ENCODE peak calls at places on chromosomes 16 and 17, in four cellular contexts. C is HepG2, F is SK-N-SH, S is K562. L is an unnamed sample.

GRCh38 chr17:82193520-82194236 is 19.0 kb downstream of the CCDC57 start:
- DNase-seq in C (no peak), F (peak; percentile 8), S (no peak), L (no peak)

GRCh38 chr17:5000237-5000639 is 2.5 kb downstream of the KIF1C start:
- DNase-seq in C (no peak), F (no peak), S (no peak), L (peak; percentile 22)

GRCh38 chr16:90077757-90078593 is 844 bp upstream of the PRDM7 start:
- DNase-seq in C (no peak), F (peak; percentile 14), S (peak; percentile 14), L (no peak)

GRCh38 chr16:87541004-87541881 is 48.4 kb upstream of the ZCCHC14 start:
- DNase-seq in C (no peak), F (peak; percentile 51), S (no peak), L (no peak)

GRCh38 chr16:89009343-89010209 is 32.6 kb upstream of the CBFA2T3 start:
- DNase-seq in C (no peak), F (no peak), S (peak; percentile 71), L (peak; percentile 63)

GRCh38 chr17:67575325-67575724 is 142.4 kb upstream of the NOL11 start:
- DNase-seq in C (peak; percentile 38), F (no peak), S (no peak), L (no peak)

GRCh38 chr16:69435977-69436729 is 11.7 kb downstream of the CYB5B start:
- DNase-seq in C (peak; percentile 69), F (no peak), S (no peak), L (no peak)

GRCh38 chr16:1968146-1968953 is 1.7 kb downstream of the RNF151 start:
- DNase-seq in C (no peak), F (no peak), S (no peak), L (no peak)

GRCh38 chr17:20120835-20121234 is 111.7 kb downstream of the SPECC1 start:
- DNase-seq in C (no peak), F (no peak), S (no peak), L (no peak)

GRCh38 chr16:50004239-50004638 is 20.8 kb upstream of the CNEP1R1 start:
- DNase-seq in C (no peak), F (no peak), S (no peak), L (no peak)

GRCh38 chr17:52827526-52827925 is 669.0 kb upstream of the CA10 start:
- DNase-seq in C (peak; percentile 70), F (no peak), S (no peak), L (no peak)

GRCh38 chr16:12455287-12455798 is 348.3 kb downstream of the CPPED1 start:
- DNase-seq in C (peak; percentile 53), F (peak; percentile 73), S (peak; percentile 68), L (peak; percentile 81)

GRCh38 chr16:65071371-65072311 is 50.2 kb downstream of the CDH11 start:
- DNase-seq in C (no peak), F (no peak), S (no peak), L (no peak)

GRCh38 chr17:60577147-60577925 is 22.7 kb upstream of the PPM1D start:
- DNase-seq in C (peak; percentile 17), F (peak; percentile 33), S (peak; percentile 23), L (no peak)

GRCh38 chr17:49635121-49635520 is 42.8 kb downstream of the SPOP start:
- DNase-seq in C (no peak), F (no peak), S (no peak), L (no peak)

GRCh38 chr17:48730240-48730550 is 1.6 kb upstream of the HOXB13 start:
- DNase-seq in C (no peak), F (no peak), S (no peak), L (no peak)

GRCh38 chr17:38617074-38617860 is 11.5 kb upstream of the SRCIN1 start:
- DNase-seq in C (no peak), F (no peak), S (no peak), L (peak; percentile 19)

GRCh38 chr17:75518201-75518600 is 1.9 kb downstream of the TSEN54 start:
- DNase-seq in C (no peak), F (no peak), S (no peak), L (no peak)

GRCh38 chr16:20241321-20241720 is 86.0 kb downstream of the GP2 start:
- DNase-seq in C (no peak), F (no peak), S (no peak), L (no peak)

GRCh38 chr16:66878067-66878466 is 2.2 kb upstream of the PDP2 start:
- DNase-seq in C (no peak), F (no peak), S (no peak), L (no peak)

GRCh38 chr16:48353565-48354163 is 31.5 kb downstream of the SIAH1 start:
- DNase-seq in C (peak; percentile 78), F (peak; percentile 76), S (peak; percentile 76), L (peak; percentile 70)

GRCh38 chr16:85584989-85585388 is 28.1 kb upstream of the GSE1 start:
- DNase-seq in C (no peak), F (no peak), S (no peak), L (no peak)

GRCh38 chr17:69287168-69287567 is 39.8 kb downstream of the ABCA5 start:
- DNase-seq in C (no peak), F (no peak), S (no peak), L (no peak)

GRCh38 chr17:8555062-8555461 is 75.5 kb downstream of the MYH10 start:
- DNase-seq in C (no peak), F (no peak), S (no peak), L (no peak)

GRCh38 chr16:73226675-73227074 is 178.7 kb upstream of the ZFHX3 start:
- DNase-seq in C (no peak), F (no peak), S (peak; percentile 20), L (no peak)

GRCh38 chr17:66985838-66986237 is 21.3 kb downstream of the CACNG4 start:
- DNase-seq in C (no peak), F (no peak), S (no peak), L (no peak)

GRCh38 chr17:77841742-77842141 is 116.8 kb upstream of the TNRC6C start:
- DNase-seq in C (no peak), F (no peak), S (no peak), L (no peak)

GRCh38 chr16:85800321-85800669 is 800 bp downstream of the COX4I1 start:
- DNase-seq in C (peak; percentile 18), F (no peak), S (no peak), L (no peak)

GRCh38 chr16:2015117-2015946 is 4.3 kb upstream of the NPW start:
- DNase-seq in C (peak; percentile 76), F (no peak), S (no peak), L (no peak)

GRCh38 chr16:57145046-57145963 is 40.5 kb downstream of the PSME3IP1 start:
- DNase-seq in C (no peak), F (no peak), S (peak; percentile 56), L (no peak)

GRCh38 chr16:71359431-71359830 is 908 bp downstream of the CALB2 start:
- DNase-seq in C (no peak), F (no peak), S (no peak), L (no peak)

GRCh38 chr16:85229869-85230416 is 117.7 kb upstream of the CIBAR2 start:
- DNase-seq in C (no peak), F (peak; percentile 69), S (no peak), L (no peak)

GRCh38 chr17:8893621-8894020 is 26.1 kb upstream of the PIK3R6 start:
- DNase-seq in C (no peak), F (no peak), S (no peak), L (no peak)

GRCh38 chr17:65023791-65024190 is 32.7 kb downstream of the GNA13 start:
- DNase-seq in C (no peak), F (no peak), S (no peak), L (no peak)

GRCh38 chr17:30969989-30970680 is 704 bp upstream of the RNF135 start:
- DNase-seq in C (no peak), F (no peak), S (no peak), L (peak; percentile 22)

GRCh38 chr17:70091005-70091568 is 16.1 kb downstream of the KCNJ16 start:
- DNase-seq in C (no peak), F (no peak), S (no peak), L (no peak)

GRCh38 chr17:5700791-5701190 is 116.5 kb upstream of the NLRP1 start:
- DNase-seq in C (no peak), F (no peak), S (no peak), L (no peak)

GRCh38 chr17:1298616-1299015 is 19.2 kb downstream of the TRARG1 start:
- DNase-seq in C (no peak), F (no peak), S (peak; percentile 36), L (peak; percentile 68)

GRCh38 chr16:78689031-78689430 is 589.6 kb downstream of the WWOX start:
- DNase-seq in C (peak; percentile 31), F (no peak), S (no peak), L (no peak)

GRCh38 chr17:44170499-44171201 is at the start of gene ASB16:
- DNase-seq in C (no peak), F (peak; percentile 48), S (no peak), L (peak; percentile 28)
- TF ChIP-seq USF2 in C (no peak), F (no peak), S (no peak), L (no peak)

GRCh38 chr17:42754782-42755181 is 6.2 kb upstream of the RAMP2 start:
- DNase-seq in C (no peak), F (no peak), S (no peak), L (no peak)
- TF ChIP-seq FOXJ3 in C (no peak), F (no peak), S (no peak), L (no peak)

GRCh38 chr17:80007939-80008338 is 27.7 kb downstream of the TBC1D16 start:
- DNase-seq in C (no peak), F (no peak), S (no peak), L (no peak)

GRCh38 chr17:80007009-80007752 is 28.5 kb downstream of the TBC1D16 start:
- DNase-seq in C (no peak), F (no peak), S (no peak), L (no peak)

GRCh38 chr17:80003969-80004368 is 31.7 kb downstream of the TBC1D16 start:
- DNase-seq in C (no peak), F (no peak), S (no peak), L (no peak)

GRCh38 chr17:80006339-80006720 is 29.3 kb downstream of the TBC1D16 start:
- DNase-seq in C (no peak), F (no peak), S (no peak), L (no peak)

GRCh38 chr17:80005360-80006338 is 30.0 kb downstream of the TBC1D16 start:
- DNase-seq in C (peak; percentile 81), F (peak; percentile 96), S (peak; percentile 86), L (peak; percentile 76)
- TF ChIP-seq USF2 in C (no peak), F (no peak), S (no peak), L (no peak)

GRCh38 chr17:72063262-72063661 is 57.6 kb upstream of the SOX9 start:
- DNase-seq in C (no peak), F (no peak), S (no peak), L (no peak)
- TF ChIP-seq FOXJ3 in C (no peak), F (no peak), S (no peak), L (no peak)

DNA sequence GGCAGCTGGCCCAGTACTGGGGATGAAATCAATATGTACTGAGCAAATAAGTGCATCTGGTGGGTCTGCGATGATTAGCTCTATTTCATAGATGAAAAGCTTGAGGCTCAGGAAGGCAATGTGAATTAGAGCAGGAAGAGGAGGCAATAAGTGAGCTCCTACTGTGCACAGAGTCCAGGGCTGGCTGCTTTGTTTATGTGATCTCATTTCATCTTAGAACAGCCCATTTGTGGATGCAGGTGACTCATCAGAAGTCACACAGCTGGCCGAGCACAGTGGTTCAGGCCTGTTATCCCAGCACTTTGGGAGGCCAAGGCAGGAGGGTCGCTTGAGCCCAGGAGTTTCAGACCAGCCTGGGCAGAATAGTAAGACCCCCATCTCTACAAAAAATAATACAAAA is 7.1 kb downstream of the TMEM114 start:
- DNase-seq in C (no peak), F (no peak), S (no peak), L (no peak)
- TF ChIP-seq USF2 in C (no peak), F (no peak), S (no peak), L (no peak)

L was measured in WTC11.